ENCODE peak calls at places on chromosomes 3 and 15, in eight cellular contexts. J is M059J; I is T-helper 9 cell; H is NCI-H748 treated with DMSO at 0.1 percent for 48 hours; C is skeletal muscle cell; X is stomach; U is OCI-LY7; E is stimulated activated CD8-positive, alpha-beta memory T cell treated with anti-CD3 and anti-CD28 coated beads, Interleukin-15, amount 100 ng/mL, for 24 hours. B is an unnamed sample.

GRCh38 chr3:18501679-18502343 is 76.7 kb upstream of the SATB1 start:
- DNase-seq in J (peak), I (no peak), H (no peak), C (no peak), X (no peak), U (no peak), E (no peak), B (no peak)

GRCh38 chr3:35857004-35857403 is 217.7 kb downstream of the ARPP21 start:
- DNase-seq in J (no peak), I (no peak), H (no peak), C (no peak), X (no peak), U (peak), E (no peak), B (no peak)

GRCh38 chr3:44318929-44319328 is 19.6 kb upstream of the TCAIM start:
- DNase-seq in J (no peak), I (no peak), H (peak), C (no peak), X (no peak), U (no peak), E (no peak), B (no peak)

GRCh38 chr3:196554205-196554604 is 14.1 kb downstream of the WDR53 start:
- DNase-seq in J (no peak), I (no peak), H (no peak), C (no peak), X (no peak), U (peak), E (no peak), B (no peak)

GRCh38 chr3:31635586-31635985 is 102.9 kb downstream of the STT3B start:
- DNase-seq in J (no peak), I (no peak), H (no peak), C (no peak), X (no peak), U (no peak), E (no peak), B (no peak)

GRCh38 chr3:324423-324822 is 127.9 kb downstream of the CHL1 start:
- DNase-seq in J (no peak), I (no peak), H (no peak), C (no peak), X (no peak), U (no peak), E (no peak), B (no peak)

GRCh38 chr3:73784647-73785420 is 160.1 kb upstream of the PDZRN3 start:
- DNase-seq in J (peak), I (no peak), H (no peak), C (no peak), X (no peak), U (no peak), E (no peak), B (peak)

GRCh38 chr3:134373278-134373941 is 837 bp downstream of the AMOTL2 start:
- DNase-seq in J (peak), I (no peak), H (peak), C (peak), X (peak), U (no peak), E (no peak), B (peak)

GRCh38 chr3:128503164-128503651 is 10.2 kb upstream of the GATA2 start:
- DNase-seq in J (peak), I (no peak), H (no peak), C (no peak), X (no peak), U (no peak), E (no peak), B (no peak)

GRCh38 chr15:91926871-91927270 is 73.4 kb downstream of the SLCO3A1 start:
- DNase-seq in J (no peak), I (no peak), H (peak), C (peak), X (no peak), U (no peak), E (no peak), B (no peak)

GRCh38 chr3:169787120-169787519 is 13.9 kb downstream of the MYNN start:
- DNase-seq in J (no peak), I (no peak), H (no peak), C (no peak), X (no peak), U (no peak), E (no peak), B (no peak)

GRCh38 chr3:30443756-30444673 is 162.4 kb upstream of the TGFBR2 start:
- DNase-seq in J (peak), I (no peak), H (no peak), C (no peak), X (no peak), U (no peak), E (no peak), B (no peak)

GRCh38 chr15:65037279-65037678 is 7.8 kb upstream of the MTFMT start:
- DNase-seq in J (no peak), I (no peak), H (no peak), C (no peak), X (no peak), U (no peak), E (no peak), B (no peak)

GRCh38 chr3:140449591-140450256 is 228.1 kb upstream of the TRIM42 start:
- DNase-seq in J (no peak), I (no peak), H (no peak), C (no peak), X (peak), U (no peak), E (no peak), B (no peak)

GRCh38 chr15:34233614-34234013 is 8.8 kb downstream of the EMC4 start:
- DNase-seq in J (no peak), I (no peak), H (no peak), C (no peak), X (no peak), U (no peak), E (no peak), B (no peak)

GRCh38 chr3:49329201-49329600 is 10.7 kb downstream of the USP4 start:
- DNase-seq in J (no peak), I (no peak), H (no peak), C (no peak), X (no peak), U (no peak), E (no peak), B (no peak)

GRCh38 chr3:57048052-57048671 is 12.3 kb upstream of the SPATA12 start:
- DNase-seq in J (no peak), I (no peak), H (no peak), C (peak), X (no peak), U (no peak), E (no peak), B (no peak)

GRCh38 chr15:31557899-31558298 is 231.3 kb downstream of the KLF13 start:
- DNase-seq in J (no peak), I (no peak), H (no peak), C (no peak), X (no peak), U (no peak), E (no peak), B (no peak)

GRCh38 chr15:90419738-90420487 is 31.9 kb downstream of the IQGAP1 start:
- DNase-seq in J (peak), I (no peak), H (no peak), C (peak), X (no peak), U (no peak), E (no peak), B (no peak)

GRCh38 chr3:189270248-189270832 is 98.6 kb downstream of the TPRG1 start:
- DNase-seq in J (peak), I (peak), H (peak), C (peak), X (peak), U (peak), E (no peak), B (peak)

GRCh38 chr3:37514055-37514665 is 339.8 kb upstream of the LRRFIP2 start:
- DNase-seq in J (no peak), I (no peak), H (no peak), C (no peak), X (no peak), U (no peak), E (no peak), B (no peak)

GRCh38 chr3:77524467-77524866 is 484.6 kb downstream of the ROBO2 start:
- DNase-seq in J (no peak), I (no peak), H (peak), C (no peak), X (no peak), U (no peak), E (no peak), B (no peak)

GRCh38 chr3:133776794-133777438 is 28.7 kb upstream of the SRPRB start:
- DNase-seq in J (no peak), I (no peak), H (no peak), C (no peak), X (no peak), U (no peak), E (no peak), B (no peak)

GRCh38 chr15:65868546-65869126 is 655 bp upstream of the RAB11A start:
- DNase-seq in J (no peak), I (no peak), H (no peak), C (no peak), X (no peak), U (no peak), E (no peak), B (no peak)

GRCh38 chr3:125389282-125389681 is 14.2 kb upstream of the ZNF148 start:
- DNase-seq in J (no peak), I (no peak), H (no peak), C (no peak), X (no peak), U (no peak), E (no peak), B (no peak)

GRCh38 chr15:37618368-37618767 is 316.1 kb upstream of the TMCO5A start:
- DNase-seq in J (peak), I (no peak), H (no peak), C (no peak), X (no peak), U (no peak), E (no peak), B (no peak)

GRCh38 chr15:63833246-63833696 is 477 bp downstream of the HERC1 start:
- DNase-seq in J (peak), I (no peak), H (no peak), C (no peak), X (peak), U (peak), E (peak), B (no peak)

GRCh38 chr3:178623666-178624255 is 87.5 kb downstream of the KCNMB2 start:
- DNase-seq in J (peak), I (no peak), H (no peak), C (no peak), X (no peak), U (no peak), E (no peak), B (no peak)

GRCh38 chr15:41581110-41581509 is 22.1 kb downstream of the TYRO3 start:
- DNase-seq in J (peak), I (no peak), H (no peak), C (no peak), X (no peak), U (peak), E (no peak), B (no peak)

GRCh38 chr15:95669146-95669922 is 661.2 kb upstream of the NR2F2 start:
- DNase-seq in J (peak), I (no peak), H (no peak), C (no peak), X (no peak), U (no peak), E (no peak), B (no peak)